ENCODE peak calls at places on chromosomes 6 and 20, in five cellular contexts. R, P, S, Q and D are unnamed samples.

GRCh38 chr6:163376167-163376566 is 38.4 kb upstream of the QKI start:
- DNase-seq in R (no peak), P (no peak), S (no peak), Q (no peak), D (no peak)

GRCh38 chr6:165383323-165383722 is 73.9 kb upstream of the C6orf118 start:
- DNase-seq in R (no peak), P (no peak), S (no peak), Q (no peak), D (no peak)

GRCh38 chr20:21767739-21768223 is 62.3 kb downstream of the PAX1 start:
- DNase-seq in R (peak; percentile 82), P (peak; percentile 51), S (no peak), Q (peak; percentile 89), D (no peak)

GRCh38 chr6:37303891-37304503 is 46.1 kb upstream of the TMEM217 start:
- DNase-seq in R (no peak), P (no peak), S (peak; percentile 60), Q (no peak), D (peak; percentile 54)

GRCh38 chr6:14035448-14035847 is 82.1 kb upstream of the CD83 start:
- DNase-seq in R (peak; percentile 55), P (no peak), S (peak; percentile 96), Q (peak; percentile 95), D (peak; percentile 68)

GRCh38 chr6:168033791-168034190 is 36.3 kb downstream of the KIF25 start:
- DNase-seq in R (no peak), P (no peak), S (no peak), Q (no peak), D (no peak)

GRCh38 chr20:3414122-3414521 is 6.7 kb upstream of the DNAAF9 start:
- DNase-seq in R (no peak), P (no peak), S (no peak), Q (no peak), D (no peak)

GRCh38 chr6:163745566-163746400 is 331.3 kb downstream of the QKI start:
- DNase-seq in R (no peak), P (peak; percentile 52), S (peak; percentile 92), Q (peak; percentile 98), D (peak; percentile 87)

GRCh38 chr6:7424967-7425807 is 35.6 kb downstream of the RIOK1 start:
- DNase-seq in R (no peak), P (no peak), S (peak; percentile 41), Q (peak; percentile 28), D (peak; percentile 41)

GRCh38 chr6:87155272-87155919 is at the start of gene ZNF292:
- DNase-seq in R (peak; percentile 96), P (peak; percentile 95), S (peak; percentile 97), Q (peak; percentile 99), D (peak; percentile 96)
- H4K8ac ChIP-seq in R (peak within 1 kb of the TSS; percentile 93), P (peak within 1 kb of the TSS; percentile 100), S (peak within 1 kb of the TSS; percentile 85), Q (no peak within 1 kb of the TSS), D (peak within 1 kb of the TSS; percentile 85)

GRCh38 chr20:49696594-49696993 is 17.1 kb downstream of the B4GALT5 start:
- DNase-seq in R (no peak), P (no peak), S (no peak), Q (no peak), D (no peak)

GRCh38 chr20:49700411-49701185 is 13.1 kb downstream of the B4GALT5 start:
- DNase-seq in R (no peak), P (no peak), S (peak; percentile 81), Q (no peak), D (peak; percentile 84)

GRCh38 chr20:49699200-49699992 is 14.3 kb downstream of the B4GALT5 start:
- DNase-seq in R (no peak), P (no peak), S (peak; percentile 67), Q (no peak), D (peak; percentile 64)

GRCh38 chr20:49697071-49697470 is 16.6 kb downstream of the B4GALT5 start:
- DNase-seq in R (no peak), P (no peak), S (no peak), Q (no peak), D (no peak)

DNA sequence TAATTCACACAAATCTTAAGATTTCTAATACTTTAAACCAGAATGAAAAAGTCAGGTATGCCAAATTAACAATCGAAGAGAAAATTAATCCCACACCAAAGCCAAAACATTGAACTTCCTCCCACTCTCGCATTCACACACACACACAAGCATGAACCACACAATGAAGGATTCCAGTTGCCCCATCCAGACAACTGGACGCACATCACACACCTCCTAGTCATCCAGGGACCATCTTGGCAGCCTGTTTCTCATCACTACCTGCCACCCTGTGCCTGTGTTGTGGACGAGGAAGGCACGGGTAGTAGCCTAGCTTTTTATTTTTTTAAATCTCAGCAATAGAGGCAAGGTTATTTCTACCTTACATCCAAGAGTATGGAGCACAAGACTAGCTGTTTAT is 15.2 kb downstream of the B4GALT5 start:
- DNase-seq in R (no peak), P (no peak), S (no peak), Q (no peak), D (no peak)
- H3K4me1 ChIP-seq in R (peaks cover 22% of the 10 kb centered on the region), P (peaks cover 14% of the 10 kb centered on the region), S (peaks cover 14% of the 10 kb centered on the region), Q (peaks cover 4% of the 10 kb centered on the region), D (peaks cover 26% of the 10 kb centered on the region)

GRCh38 chr6:166907373-166907841 is 48.9 kb downstream of the RNASET2 start:
- DNase-seq in R (no peak), P (no peak), S (no peak), Q (no peak), D (no peak)

GRCh38 chr6:166907871-166908806 is 48.2 kb downstream of the RNASET2 start:
- DNase-seq in R (no peak), P (no peak), S (no peak), Q (no peak), D (no peak)

GRCh38 chr6:166905505-166906134 is 50.7 kb downstream of the RNASET2 start:
- DNase-seq in R (no peak), P (no peak), S (no peak), Q (no peak), D (no peak)

GRCh38 chr6:166905013-166905412 is 51.3 kb downstream of the RNASET2 start:
- DNase-seq in R (no peak), P (no peak), S (no peak), Q (no peak), D (no peak)

GRCh38 chr6:166906376-166907044 is 49.8 kb downstream of the RNASET2 start:
- DNase-seq in R (no peak), P (no peak), S (no peak), Q (no peak), D (no peak)
- H4K8ac ChIP-seq in R (no peak overlapping the region), P (no peak overlapping the region), S (no peak overlapping the region), Q (no peak overlapping the region), D (no peak overlapping the region)

GRCh38 chr20:17675519-17676377 is 6.3 kb downstream of the RRBP1 start:
- DNase-seq in R (no peak), P (no peak), S (no peak), Q (no peak), D (no peak)
- H3K4me1 ChIP-seq in R (peaks cover 6% of the 10 kb centered on the region), P (peaks cover 7% of the 10 kb centered on the region), S (peaks cover 44% of the 10 kb centered on the region), Q (peaks cover 13% of the 10 kb centered on the region), D (peaks cover 21% of the 10 kb centered on the region)

DNA sequence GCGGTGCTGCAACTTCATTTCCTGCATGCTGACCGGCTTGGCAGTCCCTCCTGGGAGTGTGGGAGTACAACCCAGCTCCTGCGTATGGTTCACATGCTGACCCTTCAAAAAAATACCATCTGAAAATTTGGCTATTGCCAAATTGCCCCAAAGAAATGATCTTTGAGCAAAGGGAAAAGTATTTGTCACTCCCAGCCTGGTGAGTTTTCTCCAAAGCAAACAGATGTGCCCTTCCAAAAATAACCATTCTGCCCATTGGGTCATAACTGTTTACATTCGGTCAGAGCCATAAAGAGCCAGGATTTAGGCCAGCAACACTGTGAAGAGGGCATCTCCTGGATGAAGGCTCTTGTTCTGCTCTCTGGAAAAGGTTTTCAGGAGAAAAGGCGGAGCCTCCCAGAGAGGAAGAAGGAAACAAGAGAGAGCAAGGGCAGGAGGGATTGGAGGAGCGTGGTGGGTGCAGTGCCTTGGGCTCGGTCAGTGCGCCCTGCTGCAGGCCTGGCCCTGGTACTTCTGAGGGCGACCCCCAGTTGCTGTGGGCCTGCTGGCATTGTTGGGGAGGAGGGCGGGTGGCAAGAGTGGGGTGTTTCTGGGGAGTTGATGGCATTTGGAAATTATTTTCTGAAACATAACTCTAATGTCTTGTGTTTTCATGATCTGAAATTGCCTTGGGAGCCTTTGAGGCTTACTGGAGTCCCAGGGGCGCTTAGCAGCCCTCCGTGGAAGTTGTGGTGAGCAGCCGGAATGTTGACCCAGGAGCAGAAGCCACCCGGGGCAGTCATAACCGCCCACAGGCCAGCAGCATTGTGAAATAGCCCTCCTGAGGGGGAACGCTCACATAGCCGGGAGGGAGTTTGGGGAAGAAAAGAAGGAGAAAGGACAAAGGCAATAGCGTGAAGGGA is 248.4 kb downstream of the MYLK4 start:
- DNase-seq in R (no peak), P (no peak), S (no peak), Q (peak; percentile 16), D (no peak)
- H4K8ac ChIP-seq in R (no peak overlapping the region), P (no peak overlapping the region), S (no peak overlapping the region), Q (no peak overlapping the region), D (no peak overlapping the region)